ENCODE peak calls at places on chromosomes 11 and 22, in four cellular contexts. T, E, V and D are unnamed samples.

GRCh38 chr11:86244063-86244521 is 461 bp upstream of the EED start:
- DNase-seq in T (peak; percentile 94), E (peak; percentile 91), V (peak; percentile 84), D (peak; percentile 96)

GRCh38 chr11:15627560-15627959 is 512.8 kb downstream of the INSC start:
- DNase-seq in T (no peak), E (no peak), V (peak; percentile 70), D (no peak)

GRCh38 chr11:47378011-47378835 is at the start of gene SPI1:
- DNase-seq in T (no peak), E (peak; percentile 73), V (no peak), D (no peak)

GRCh38 chr22:36565686-36566085 is 36.7 kb upstream of the EIF3D start:
- DNase-seq in T (no peak), E (no peak), V (peak; percentile 22), D (no peak)

GRCh38 chr22:20963201-20964052 is 3.6 kb upstream of the AIFM3 start:
- DNase-seq in T (no peak), E (no peak), V (no peak), D (no peak)

GRCh38 chr22:26981520-26981919 is 324.1 kb downstream of the MIAT start:
- DNase-seq in T (no peak), E (peak; percentile 14), V (peak; percentile 13), D (no peak)

GRCh38 chr11:69352715-69353325 is 58.9 kb downstream of the MYEOV start:
- DNase-seq in T (no peak), E (peak; percentile 48), V (peak; percentile 98), D (peak; percentile 84)

GRCh38 chr11:134945993-134946392 is 534.0 kb upstream of the B3GAT1 start:
- DNase-seq in T (no peak), E (no peak), V (no peak), D (no peak)

GRCh38 chr11:64013141-64013896 is 22.4 kb upstream of the FLRT1 start:
- DNase-seq in T (no peak), E (no peak), V (no peak), D (no peak)

GRCh38 chr11:88103337-88104206 is 71.7 kb downstream of the RAB38 start:
- DNase-seq in T (peak; percentile 90), E (peak; percentile 14), V (peak; percentile 67), D (peak; percentile 92)

GRCh38 chr11:94870422-94870821 is 102.3 kb downstream of the AMOTL1 start:
- DNase-seq in T (no peak), E (no peak), V (no peak), D (no peak)

GRCh38 chr11:40162901-40163300 is 1296.6 kb downstream of the LRRC4C start:
- DNase-seq in T (no peak), E (no peak), V (no peak), D (peak; percentile 80)

GRCh38 chr11:16917941-16918340 is 96.3 kb downstream of the PLEKHA7 start:
- DNase-seq in T (no peak), E (no peak), V (peak; percentile 55), D (no peak)

GRCh38 chr11:71342951-71343827 is 90.8 kb upstream of the SHANK2 start:
- DNase-seq in T (peak; percentile 72), E (peak; percentile 38), V (no peak), D (peak; percentile 61)

GRCh38 chr22:30252411-30253204 is 6.0 kb upstream of the LIF start:
- DNase-seq in T (no peak), E (peak; percentile 78), V (no peak), D (no peak)

GRCh38 chr11:11313426-11313825 is 39.6 kb downstream of the CSNK2A3 start:
- DNase-seq in T (no peak), E (no peak), V (peak; percentile 36), D (peak; percentile 14)

GRCh38 chr11:43842021-43842420 is 38.6 kb upstream of the ALKBH3 start:
- DNase-seq in T (no peak), E (no peak), V (no peak), D (no peak)

GRCh38 chr11:73467505-73467904 is 91.3 kb downstream of the RELT start:
- DNase-seq in T (peak; percentile 16), E (no peak), V (no peak), D (no peak)

GRCh38 chr22:41197808-41198585 is 7.1 kb upstream of the L3MBTL2 start:
- DNase-seq in T (peak; percentile 68), E (peak; percentile 56), V (peak; percentile 27), D (peak; percentile 77)

GRCh38 chr11:2463766-2464277 is 19.0 kb downstream of the KCNQ1 start:
- DNase-seq in T (no peak), E (no peak), V (no peak), D (no peak)

GRCh38 chr22:40955516-40955915 is 4.3 kb downstream of the RBX1 start:
- DNase-seq in T (no peak), E (no peak), V (peak; percentile 22), D (no peak)

GRCh38 chr11:74729397-74729796 is 1.8 kb downstream of the CHRDL2 start:
- DNase-seq in T (no peak), E (no peak), V (no peak), D (no peak)

GRCh38 chr11:46743043-46743442 is 24.0 kb downstream of the F2 start:
- DNase-seq in T (no peak), E (no peak), V (no peak), D (no peak)

GRCh38 chr11:35009191-35009940 is 92.9 kb downstream of the PDHX start:
- DNase-seq in T (no peak), E (peak; percentile 42), V (peak; percentile 87), D (peak; percentile 83)

GRCh38 chr11:111602865-111603632 is 800 bp downstream of the SIK2 start:
- DNase-seq in T (peak; percentile 69), E (peak; percentile 44), V (peak; percentile 63), D (peak; percentile 48)

GRCh38 chr11:60992842-60993409 is 21.4 kb downstream of the CD6 start:
- DNase-seq in T (no peak), E (no peak), V (no peak), D (no peak)

GRCh38 chr22:46067159-46068111 is 82.9 kb upstream of the PPARA start:
- DNase-seq in T (no peak), E (peak; percentile 9), V (peak; percentile 56), D (peak; percentile 75)

GRCh38 chr11:58963551-58964075 is 24.3 kb downstream of the GLYATL1 start:
- DNase-seq in T (peak; percentile 81), E (no peak), V (peak; percentile 84), D (no peak)

GRCh38 chr11:76823481-76824028 is 37.2 kb upstream of the ACER3 start:
- DNase-seq in T (no peak), E (no peak), V (peak; percentile 85), D (peak; percentile 74)

GRCh38 chr11:28763876-28764275 is 655.7 kb downstream of the METTL15 start:
- DNase-seq in T (no peak), E (no peak), V (peak; percentile 61), D (no peak)

GRCh38 chr11:10113852-10114251 is 180.2 kb downstream of the SBF2 start:
- DNase-seq in T (no peak), E (no peak), V (no peak), D (no peak)

GRCh38 chr11:69985654-69986420 is 92.3 kb upstream of the ANO1 start:
- DNase-seq in T (peak; percentile 64), E (no peak), V (no peak), D (no peak)

GRCh38 chr11:35343033-35343598 is 76.2 kb downstream of the SLC1A2 start:
- DNase-seq in T (no peak), E (no peak), V (no peak), D (no peak)

GRCh38 chr11:132093861-132094260 is 723.4 kb downstream of the NTM start:
- DNase-seq in T (no peak), E (no peak), V (no peak), D (no peak)
- H3K4me3 ChIP-seq in T (no peak overlapping the region), E (no peak overlapping the region), V (no peak overlapping the region), D (no peak overlapping the region)

DNA sequence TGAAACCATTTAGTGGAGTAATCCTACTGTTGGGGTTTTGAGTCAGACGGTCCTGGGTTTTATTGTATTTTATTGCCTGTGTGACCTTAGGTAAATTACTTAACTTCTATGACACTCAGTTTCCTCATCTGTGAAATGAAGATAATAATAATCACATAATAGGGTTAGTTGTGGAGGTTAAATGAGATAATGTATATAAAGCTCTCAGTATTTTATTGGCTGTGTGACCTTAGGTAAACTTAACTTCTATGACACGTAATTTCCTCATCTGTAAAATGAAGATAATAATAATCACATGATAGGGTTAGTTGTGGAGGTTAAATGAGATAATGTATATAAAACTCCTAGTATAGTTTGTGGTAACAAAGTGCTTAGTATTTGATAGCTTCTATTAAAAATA is 13.2 kb downstream of the BARX2 start:
- DNase-seq in T (no peak), E (no peak), V (no peak), D (no peak)
- H3K27me3 ChIP-seq in T (peaks cover 25% of the 10 kb centered on the region), E (peaks cover 3% of the 10 kb centered on the region), V (no peaks in the 10 kb centered on the region), D (no peaks in the 10 kb centered on the region)

GRCh38 chr22:19480789-19481188 is 1.1 kb downstream of the CDC45 start:
- DNase-seq in T (no peak), E (no peak), V (no peak), D (no peak)
- H3K4me3 ChIP-seq in T (peak overlapping the region; percentile 77), E (no peak overlapping the region), V (peak overlapping the region; percentile 88), D (peak overlapping the region; percentile 75)

DNA sequence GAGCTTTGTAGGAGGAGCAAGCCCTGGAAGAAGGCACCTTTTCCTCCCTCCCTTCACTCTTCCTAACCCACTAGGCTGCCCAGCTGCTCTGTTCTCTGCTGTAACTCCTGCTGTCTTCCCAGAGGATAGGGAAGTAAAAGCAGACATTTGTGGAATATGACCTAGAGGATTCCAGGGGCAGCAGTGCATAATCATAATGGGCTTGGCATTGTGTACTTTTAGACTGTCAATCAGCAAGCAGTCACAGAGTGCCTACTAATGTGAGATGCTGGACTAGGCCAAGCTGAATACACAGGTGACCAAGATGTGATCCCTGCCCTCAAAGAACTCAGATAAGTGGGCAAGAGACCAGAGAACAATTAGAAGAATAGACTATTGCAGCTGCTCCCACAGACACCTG is 133.0 kb downstream of the NAV2 start:
- DNase-seq in T (no peak), E (no peak), V (no peak), D (no peak)
- H3K27me3 ChIP-seq in T (no peaks in the 10 kb centered on the region), E (no peaks in the 10 kb centered on the region), V (no peaks in the 10 kb centered on the region), D (no peaks in the 10 kb centered on the region)

DNA sequence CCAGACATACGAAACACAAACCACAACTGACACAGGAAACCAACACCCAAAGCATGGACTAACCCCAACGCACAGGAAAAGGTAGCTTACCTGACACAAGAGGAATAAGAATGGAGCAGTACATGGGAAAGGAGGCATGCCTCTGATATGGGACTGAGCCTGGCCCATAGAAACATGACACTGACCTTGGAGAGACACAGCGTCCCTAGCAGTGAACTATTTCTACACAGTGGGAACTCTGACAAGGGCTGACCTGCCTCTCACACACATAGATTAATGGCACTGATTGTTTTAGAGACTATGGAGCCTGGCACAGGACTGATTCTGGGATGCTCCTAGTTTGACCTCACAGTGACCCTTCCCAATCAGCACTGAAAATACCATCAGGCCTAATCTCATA is 12.0 kb downstream of the CCKBR start:
- DNase-seq in T (no peak), E (no peak), V (no peak), D (no peak)
- H3K4me3 ChIP-seq in T (no peak overlapping the region), E (no peak overlapping the region), V (no peak overlapping the region), D (no peak overlapping the region)

GRCh38 chr22:39251762-39252460 is 7.1 kb upstream of the PDGFB start:
- DNase-seq in T (no peak), E (no peak), V (peak; percentile 37), D (no peak)
- H3K27me3 ChIP-seq in T (peaks cover 24% of the 10 kb centered on the region), E (peaks cover 65% of the 10 kb centered on the region), V (peaks cover 3% of the 10 kb centered on the region), D (no peaks in the 10 kb centered on the region)

GRCh38 chr22:25069426-25069757 is 116.9 kb downstream of the KIAA1671 start:
- DNase-seq in T (no peak), E (no peak), V (no peak), D (no peak)

GRCh38 chr22:25066861-25067435 is 114.4 kb downstream of the KIAA1671 start:
- DNase-seq in T (no peak), E (no peak), V (no peak), D (no peak)

GRCh38 chr22:25067851-25068421 is 115.4 kb downstream of the KIAA1671 start:
- DNase-seq in T (no peak), E (peak; percentile 41), V (no peak), D (no peak)

GRCh38 chr22:25069758-25070461 is 117.4 kb downstream of the KIAA1671 start:
- DNase-seq in T (no peak), E (no peak), V (no peak), D (no peak)

GRCh38 chr22:25068701-25069100 is 116.2 kb downstream of the KIAA1671 start:
- DNase-seq in T (no peak), E (no peak), V (no peak), D (no peak)
- H3K4me3 ChIP-seq in T (no peak overlapping the region), E (no peak overlapping the region), V (no peak overlapping the region), D (no peak overlapping the region)